ENCODE peak calls at places on chromosome 6, in six cellular contexts. Z is HFFc6, Y is IMR-90, O is PC-3, H is pancreas, T is glutamatergic neuron. P is an unnamed sample.

GRCh38 chr6:159090530-159091306 is 45.9 kb upstream of the TAGAP start:
- DNase-seq in Z (no peak), O (no peak), Y (no peak), H (no peak), T (peak; percentile 47), P (no peak)

GRCh38 chr6:126657556-126658129 is 317.7 kb downstream of the CENPW start:
- DNase-seq in Y (peak; percentile 44), Z (peak; percentile 33), O (peak; percentile 58), T (no peak), H (no peak), P (no peak)

GRCh38 chr6:106608080-106608668 is 21.1 kb downstream of the RTN4IP1 start:
- DNase-seq in Z (peak; percentile 70), H (no peak), T (no peak), O (peak; percentile 76), Y (peak; percentile 49), P (no peak)

GRCh38 chr6:18166314-18167007 is 11.2 kb downstream of the KDM1B start:
- DNase-seq in O (peak; percentile 45), Y (peak; percentile 60), T (no peak), H (no peak), Z (peak; percentile 9), P (no peak)

GRCh38 chr6:152225231-152225934 is 411.8 kb downstream of the SYNE1 start:
- DNase-seq in H (no peak), Z (no peak), T (no peak), Y (peak; percentile 80), O (no peak), P (no peak)

GRCh38 chr6:30513451-30513850 is 24.1 kb downstream of the HLA-E start:
- DNase-seq in O (no peak), H (no peak), Z (no peak), T (no peak), Y (no peak), P (no peak)

GRCh38 chr6:18241208-18241836 is 23.0 kb downstream of the DEK start:
- DNase-seq in Z (peak; percentile 23), O (peak; percentile 78), H (no peak), T (no peak), Y (peak; percentile 38), P (no peak)

GRCh38 chr6:75602897-75603395 is 1.3 kb downstream of the SENP6 start:
- DNase-seq in H (no peak), Y (no peak), T (no peak), O (peak; percentile 8), Z (no peak), P (no peak)

GRCh38 chr6:87832025-87832825 is 130.2 kb upstream of the AKIRIN2 start:
- DNase-seq in Y (peak; percentile 30), T (no peak), H (no peak), O (peak; percentile 49), Z (peak; percentile 3), P (no peak)

GRCh38 chr6:168045706-168046620 is 33.0 kb downstream of the FRMD1 start:
- DNase-seq in Y (peak; percentile 9), O (no peak), Z (no peak), H (no peak), T (no peak), P (no peak)

GRCh38 chr6:150068173-150068785 is 642 bp downstream of the ULBP3 start:
- DNase-seq in T (no peak), Y (no peak), O (no peak), H (peak; percentile 60), Z (no peak), P (no peak)

GRCh38 chr6:150180517-150180916 is 37.7 kb downstream of the PPP1R14C start:
- DNase-seq in H (no peak), Y (no peak), Z (no peak), O (no peak), T (no peak), P (no peak)

GRCh38 chr6:20092071-20092566 is 120.2 kb downstream of the MBOAT1 start:
- DNase-seq in H (no peak), O (peak; percentile 73), Z (peak; percentile 41), T (no peak), Y (peak; percentile 59), P (peak; percentile 10)

GRCh38 chr6:34671801-34672656 is 24.5 kb downstream of the ILRUN start:
- DNase-seq in H (no peak), T (no peak), O (peak; percentile 57), Z (peak; percentile 38), Y (peak; percentile 55), P (no peak)

GRCh38 chr6:148203970-148204369 is 138.7 kb upstream of the SASH1 start:
- DNase-seq in H (no peak), Y (peak; percentile 90), T (no peak), O (no peak), Z (no peak), P (no peak)

GRCh38 chr6:110590821-110591351 is 114.5 kb upstream of the SLC22A16 start:
- DNase-seq in T (no peak), H (no peak), O (no peak), Y (peak; percentile 71), Z (peak; percentile 18), P (no peak)

GRCh38 chr6:161128230-161128629 is 136.7 kb downstream of the MAP3K4 start:
- DNase-seq in T (no peak), O (no peak), Y (no peak), H (no peak), Z (no peak), P (no peak)

GRCh38 chr6:4848382-4849068 is 72.3 kb downstream of the CDYL start:
- DNase-seq in H (no peak), O (peak; percentile 55), T (peak; percentile 55), Y (no peak), Z (no peak), P (peak; percentile 21)

GRCh38 chr6:106134906-106135634 is 48.9 kb downstream of the PRDM1 start:
- DNase-seq in T (no peak), O (peak; percentile 81), Y (no peak), H (no peak), Z (no peak), P (peak; percentile 60)

GRCh38 chr6:163712569-163712966 is 298.1 kb downstream of the QKI start:
- DNase-seq in Y (no peak), T (no peak), H (no peak), O (no peak), Z (no peak), P (no peak)
- TF ChIP-seq CTCF in Y (no peak), T (no peak), H (no peak), O (no peak), Z (no peak), P (no peak)

GRCh38 chr6:100464162-100464851 is 414 bp downstream of the SIM1 start:
- DNase-seq in T (peak; percentile 75), Z (no peak), Y (no peak), H (peak; percentile 71), O (no peak), P (peak; percentile 63)
- TF ChIP-seq CTCF in T (no peak), Z (no peak), Y (no peak), H (no peak), O (no peak), P (no peak)

DNA sequence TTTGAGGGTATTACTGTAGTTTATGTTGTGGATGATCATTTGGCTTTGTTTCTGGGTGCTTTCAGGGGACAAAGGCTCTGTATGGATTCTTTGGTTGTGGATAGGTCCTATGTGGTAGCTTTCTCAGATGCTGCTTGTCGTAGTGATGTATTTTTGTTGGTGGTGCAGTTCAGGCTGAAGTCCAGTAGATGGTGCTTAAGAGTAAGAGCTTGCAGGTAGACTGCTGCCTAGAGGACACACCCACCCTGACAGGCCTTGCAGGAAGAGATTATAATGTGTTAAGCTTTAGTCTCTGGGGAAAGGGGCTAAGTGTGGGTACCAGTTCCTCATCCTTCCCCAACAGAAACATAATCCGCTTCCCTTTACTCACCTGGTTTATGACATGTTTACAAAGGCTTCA is 62.6 kb upstream of the ADGRB3 start:
- DNase-seq in Z (no peak), Y (no peak), H (no peak), O (peak; percentile 64), T (peak; percentile 40), P (peak; percentile 30)
- TF ChIP-seq CTCF in Z (no peak), Y (no peak), H (no peak), O (peak; percentile 63), T (peak; percentile 65), P (peak; percentile 50)

GRCh38 chr6:135909737-135910387 is 58.4 kb downstream of the PDE7B start:
- DNase-seq in T (peak; percentile 23), Z (peak; percentile 43), Y (peak; percentile 36), H (no peak), O (peak; percentile 74), P (peak; percentile 38)
- TF ChIP-seq CTCF in T (peak; percentile 49), Z (peak; percentile 76), Y (peak; percentile 36), H (peak; percentile 15), O (peak; percentile 70), P (peak; percentile 55)

DNA sequence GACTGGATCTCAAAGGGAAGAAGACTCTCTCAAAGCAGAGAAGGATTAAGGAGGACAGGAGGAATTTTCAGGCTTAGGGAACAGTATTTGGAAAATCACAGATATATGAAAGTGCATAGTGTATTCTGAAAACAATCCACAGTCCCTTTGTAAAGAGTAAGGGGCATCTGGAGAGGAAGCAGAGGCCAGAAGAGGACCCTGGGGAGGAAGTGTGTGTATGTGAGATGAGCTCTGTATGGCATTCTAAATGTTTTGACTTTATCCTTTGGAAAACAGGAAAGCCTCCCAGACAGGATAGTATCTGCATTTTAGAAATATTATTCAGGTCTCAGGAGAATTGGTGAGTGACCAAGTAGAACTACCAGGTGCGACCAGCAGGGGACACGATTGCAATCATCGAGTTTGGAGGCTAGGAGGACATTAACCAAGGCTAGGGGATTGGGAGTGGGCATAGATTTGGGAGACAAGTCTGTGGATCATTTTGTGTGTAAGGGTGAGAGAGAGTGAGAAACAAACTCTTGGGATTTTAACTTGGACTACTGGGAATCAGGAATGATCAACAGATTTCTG is 38.3 kb upstream of the FAM184A start:
- DNase-seq in Y (no peak), O (no peak), Z (no peak), T (peak; percentile 31), H (no peak), P (no peak)
- TF ChIP-seq CTCF in Y (no peak), O (no peak), Z (peak; percentile 59), T (peak; percentile 77), H (no peak), P (peak; percentile 22)

DNA sequence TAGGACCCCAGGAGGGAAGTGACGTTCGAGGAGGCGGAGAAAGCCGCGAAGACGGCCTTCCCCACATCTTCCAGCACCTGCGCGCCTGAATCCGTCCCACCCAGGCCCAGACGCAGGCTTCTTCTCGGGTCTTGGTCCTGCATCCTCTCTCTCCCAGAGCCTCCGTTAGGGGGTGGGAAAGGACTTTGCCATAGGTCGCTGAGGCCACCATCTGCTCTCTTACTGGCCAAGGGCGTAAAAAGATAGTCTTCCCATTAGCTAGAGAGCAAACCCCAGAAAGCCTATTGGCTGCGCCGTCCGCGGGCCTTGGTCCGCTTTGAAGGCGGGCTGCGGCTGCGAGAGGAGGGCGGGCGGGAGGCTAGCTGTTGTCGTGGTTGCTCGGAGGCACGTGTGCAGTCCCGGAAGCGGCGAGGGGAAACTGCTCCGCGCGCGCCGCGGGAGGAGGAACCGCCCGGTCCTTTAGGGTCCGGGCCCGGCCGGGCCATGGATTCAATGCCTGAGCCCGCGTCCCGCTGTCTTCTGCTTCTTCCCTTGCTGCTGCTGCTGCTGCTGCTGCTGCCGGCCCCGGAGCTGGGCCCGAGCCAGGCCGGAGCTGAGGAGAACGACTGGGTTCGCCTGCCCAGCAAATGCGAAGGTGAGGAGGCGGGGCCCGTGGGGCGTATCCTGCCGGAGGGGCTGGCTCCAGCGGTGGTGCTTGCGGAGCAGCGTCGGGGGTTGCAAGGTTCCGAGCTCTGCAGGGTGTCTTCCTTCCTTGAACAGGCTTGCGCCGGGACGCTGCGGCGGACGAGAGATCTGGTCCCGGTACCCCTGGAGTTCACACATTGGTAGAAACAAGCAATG is at the start of gene CNPY3:
- DNase-seq in H (peak; percentile 90), O (peak; percentile 97), Z (peak; percentile 98), Y (peak; percentile 98), T (peak; percentile 94), P (peak; percentile 91)
- TF ChIP-seq CTCF in H (no peak), O (no peak), Z (no peak), Y (no peak), T (no peak), P (no peak)

GRCh38 chr6:109290143-109290931 is 91.9 kb downstream of the CD164 start:
- DNase-seq in Y (no peak), Z (no peak), O (no peak), H (no peak), T (no peak), P (no peak)
- TF ChIP-seq CTCF in Y (no peak), Z (no peak), O (no peak), H (no peak), T (no peak), P (no peak)

P was measured in nephron progenitor cell.